ENCODE peak calls at places on chromosomes 6 and 20, in nine cellular contexts. T is stimulated activated CD8-positive, alpha-beta memory T cell treated with anti-CD3 and anti-CD28 coated beads, Interleukin-4, amount 100 ng/mL, for 1 hour; N is stimulated activated CD4-positive, alpha-beta T cell treated with anti-CD3 and anti-CD28 coated beads, Interleukin-12 subunit alpha, Interleukin-12 subunit beta, amount 100 ng/mL, for 4 hours; Q is left ventricle myocardium superior; J is pancreas; Y is kidney epithelial cell; X is epithelial cell of prostate; P is activated T-cell treated with anti-CD3 and anti-CD28 coated beads, Interleukin-2, amount 50 U/mL, for 24 hours; O is substantia nigra. H is an unnamed sample.
A peak's percentile ranks its signal among the peaks of the same experiment; 100 is the strongest.

GRCh38 chr20:10584319-10584812 is 89.4 kb downstream of the JAG1 start:
- DNase-seq in T (no peak), N (no peak), Q (no peak), J (no peak), Y (no peak), X (no peak), P (no peak), O (no peak), H (no peak)

GRCh38 chr6:52539607-52540006 is 37.3 kb downstream of the TRAM2 start:
- DNase-seq in T (no peak), N (no peak), Q (no peak), J (no peak), Y (no peak), X (no peak), P (no peak), O (no peak), H (no peak)

GRCh38 chr6:15077964-15078363 is 167.9 kb upstream of the JARID2 start:
- DNase-seq in T (no peak), N (no peak), Q (no peak), J (no peak), Y (no peak), X (no peak), P (no peak), O (no peak), H (no peak)

GRCh38 chr20:5095454-5095853 is 24.3 kb downstream of the PCNA start:
- DNase-seq in T (no peak), N (no peak), Q (no peak), J (no peak), Y (no peak), X (no peak), P (no peak), O (no peak), H (no peak)

GRCh38 chr6:48957781-48958180 is 505.3 kb downstream of the MMUT start:
- DNase-seq in T (no peak), N (no peak), Q (no peak), J (no peak), Y (no peak), X (no peak), P (no peak), O (no peak), H (no peak)

GRCh38 chr6:161261797-161262196 is 12.1 kb downstream of the AGPAT4 start:
- DNase-seq in T (no peak), N (no peak), Q (no peak), J (no peak), Y (no peak), X (no peak), P (no peak), O (no peak), H (no peak)

GRCh38 chr6:2061880-2062279 is 183.5 kb downstream of the GMDS start:
- DNase-seq in T (no peak), N (no peak), Q (no peak), J (no peak), Y (peak; percentile 31), X (no peak), P (no peak), O (no peak), H (no peak)

GRCh38 chr6:156416392-156416791 is 360.8 kb upstream of the ARID1B start:
- DNase-seq in T (no peak), N (no peak), Q (no peak), J (no peak), Y (no peak), X (no peak), P (no peak), O (no peak), H (no peak)

GRCh38 chr6:82068721-82069120 is 178.8 kb downstream of the IBTK start:
- DNase-seq in T (no peak), N (no peak), Q (no peak), J (no peak), Y (no peak), X (no peak), P (no peak), O (no peak), H (no peak)

GRCh38 chr6:106520711-106521367 is 108.5 kb downstream of the RTN4IP1 start:
- DNase-seq in T (no peak), N (peak; percentile 59), Q (no peak), J (no peak), Y (no peak), X (no peak), P (peak; percentile 81), O (no peak), H (no peak)

GRCh38 chr6:82521369-82521768 is 157.8 kb downstream of the TPBG start:
- DNase-seq in T (no peak), N (no peak), Q (no peak), J (no peak), Y (no peak), X (no peak), P (no peak), O (no peak), H (no peak)

GRCh38 chr6:166957087-166957804 is 896 bp upstream of the RNASET2 start:
- DNase-seq in T (no peak), N (no peak), Q (peak; percentile 77), J (peak; percentile 36), Y (no peak), X (no peak), P (peak; percentile 76), O (no peak), H (peak; percentile 37)

GRCh38 chr6:3791526-3792212 is 40.2 kb upstream of the PXDC1 start:
- DNase-seq in T (no peak), N (no peak), Q (no peak), J (no peak), Y (no peak), X (no peak), P (no peak), O (no peak), H (no peak)

GRCh38 chr6:116176596-116176995 is 50.7 kb upstream of the COL10A1 start:
- DNase-seq in T (no peak), N (no peak), Q (no peak), J (no peak), Y (no peak), X (no peak), P (no peak), O (no peak), H (no peak)

GRCh38 chr6:119076173-119076965 is 2.1 kb downstream of the FAM184A start:
- DNase-seq in T (no peak), N (no peak), Q (no peak), J (no peak), Y (no peak), X (no peak), P (no peak), O (no peak), H (no peak)

GRCh38 chr6:37570801-37571200 is 71.1 kb upstream of the CCDC167 start:
- DNase-seq in T (no peak), N (no peak), Q (no peak), J (no peak), Y (no peak), X (no peak), P (no peak), O (no peak), H (no peak)

GRCh38 chr6:35120746-35121145 is 20.4 kb downstream of the TCP11 start:
- DNase-seq in T (no peak), N (no peak), Q (no peak), J (no peak), Y (no peak), X (no peak), P (no peak), O (no peak), H (no peak)

GRCh38 chr20:63664861-63665594 is 6.9 kb downstream of the RTEL1 start:
- DNase-seq in T (no peak), N (no peak), Q (no peak), J (no peak), Y (no peak), X (no peak), P (no peak), O (no peak), H (peak; percentile 81)

GRCh38 chr6:119539066-119539746 is 189.6 kb upstream of the MAN1A1 start:
- DNase-seq in T (no peak), N (no peak), Q (no peak), J (no peak), Y (no peak), X (no peak), P (no peak), O (no peak), H (no peak)

GRCh38 chr20:50658804-50659380 is 32.5 kb downstream of the RIPOR3 start:
- DNase-seq in T (no peak), N (no peak), Q (no peak), J (peak; percentile 68), Y (no peak), X (no peak), P (no peak), O (no peak), H (no peak)

GRCh38 chr6:158850807-158851115 is 31.6 kb upstream of the EZR start:
- DNase-seq in T (no peak), N (no peak), Q (no peak), J (no peak), Y (no peak), X (no peak), P (no peak), O (no peak), H (no peak)

GRCh38 chr6:14309516-14309915 is 191.9 kb downstream of the CD83 start:
- DNase-seq in T (no peak), N (no peak), Q (no peak), J (no peak), Y (no peak), X (no peak), P (no peak), O (no peak), H (no peak)

GRCh38 chr6:11152581-11152980 is 41.1 kb upstream of the ERVFRD-1 start:
- DNase-seq in T (no peak), N (no peak), Q (no peak), J (no peak), Y (no peak), X (no peak), P (no peak), O (no peak), H (no peak)

GRCh38 chr6:168711666-168712300 is 270.8 kb downstream of the SMOC2 start:
- DNase-seq in T (no peak), N (no peak), Q (no peak), J (no peak), Y (no peak), X (no peak), P (no peak), O (no peak), H (no peak)

GRCh38 chr6:43917878-43918382 is 147.9 kb downstream of the VEGFA start:
- DNase-seq in T (no peak), N (no peak), Q (no peak), J (no peak), Y (no peak), X (no peak), P (no peak), O (no peak), H (no peak)

GRCh38 chr6:24631671-24632070 is 14.3 kb downstream of the KIAA0319 start:
- DNase-seq in T (no peak), N (no peak), Q (no peak), J (no peak), Y (no peak), X (no peak), P (no peak), O (no peak), H (no peak)

GRCh38 chr6:151199976-151200375 is 39.8 kb upstream of the AKAP12 start:
- DNase-seq in T (no peak), N (no peak), Q (no peak), J (no peak), Y (no peak), X (no peak), P (no peak), O (no peak), H (no peak)

GRCh38 chr6:140271759-140272377 is 897.4 kb upstream of the CITED2 start:
- DNase-seq in T (no peak), N (no peak), Q (no peak), J (no peak), Y (no peak), X (no peak), P (no peak), O (no peak), H (no peak)

GRCh38 chr6:63066053-63066704 is 145.1 kb upstream of the FKBP1C start:
- DNase-seq in T (no peak), N (no peak), Q (no peak), J (no peak), Y (no peak), X (no peak), P (no peak), O (no peak), H (no peak)

H was measured in HuH-7.5.